ENCODE peak calls at places on chromosomes 6 and 20, in five cellular contexts. Q, F, Y, H and V are unnamed samples.

GRCh38 chr6:130843575-130844320 is 16.5 kb downstream of the SMLR1 start:
- DNase-seq in Q (no peak), F (no peak), Y (no peak), H (no peak), V (no peak)

GRCh38 chr6:15948930-15949900 is 179.7 kb upstream of the MYLIP start:
- DNase-seq in Q (peak), F (no peak), Y (peak), H (no peak), V (no peak)

GRCh38 chr6:63764318-63764916 is 128.8 kb downstream of the PHF3 start:
- DNase-seq in Q (no peak), F (no peak), Y (no peak), H (no peak), V (no peak)

GRCh38 chr6:83853178-83853967 is at the start of gene RIPPLY2:
- DNase-seq in Q (peak), F (no peak), Y (no peak), H (no peak), V (peak)

GRCh38 chr20:59403261-59403961 is 103.0 kb downstream of the EDN3 start:
- DNase-seq in Q (peak), F (no peak), Y (no peak), H (peak), V (peak)

GRCh38 chr6:65989676-65990075 is 282.6 kb upstream of the EYS start:
- DNase-seq in Q (no peak), F (no peak), Y (no peak), H (no peak), V (no peak)

GRCh38 chr6:113630738-113631535 is 226.2 kb upstream of the MARCKS start:
- DNase-seq in Q (no peak), F (no peak), Y (no peak), H (no peak), V (peak)

GRCh38 chr6:125789576-125790402 is 971 bp upstream of the NCOA7 start:
- DNase-seq in Q (peak), F (peak), Y (no peak), H (peak), V (peak)

GRCh38 chr6:46175446-46175845 is 4.7 kb upstream of the ENPP5 start:
- DNase-seq in Q (no peak), F (no peak), Y (no peak), H (no peak), V (no peak)

GRCh38 chr20:50019466-50020256 is 36.9 kb downstream of the SNAI1 start:
- DNase-seq in Q (no peak), F (peak), Y (peak), H (no peak), V (no peak)

GRCh38 chr20:24823176-24823575 is 125.9 kb upstream of the CST7 start:
- DNase-seq in Q (no peak), F (peak), Y (no peak), H (no peak), V (no peak)

GRCh38 chr6:170135821-170136471 is 154.9 kb downstream of the DLL1 start:
- DNase-seq in Q (peak), F (peak), Y (no peak), H (no peak), V (no peak)

GRCh38 chr20:1945134-1945618 is 48.7 kb downstream of the PDYN start:
- DNase-seq in Q (no peak), F (peak), Y (no peak), H (no peak), V (peak)

GRCh38 chr20:46559001-46559400 is 8.5 kb upstream of the OCSTAMP start:
- DNase-seq in Q (no peak), F (no peak), Y (no peak), H (no peak), V (no peak)

GRCh38 chr20:11582073-11582472 is 335.6 kb upstream of the BTBD3 start:
- DNase-seq in Q (no peak), F (no peak), Y (no peak), H (no peak), V (no peak)

GRCh38 chr20:10802201-10802600 is 128.4 kb upstream of the JAG1 start:
- DNase-seq in Q (no peak), F (no peak), Y (no peak), H (no peak), V (no peak)

GRCh38 chr20:24948939-24949679 is at the start of gene CST7:
- DNase-seq in Q (peak), F (peak), Y (no peak), H (peak), V (no peak)

GRCh38 chr6:25192562-25192961 is 86.6 kb upstream of the CARMIL1 start:
- DNase-seq in Q (no peak), F (no peak), Y (no peak), H (no peak), V (no peak)

GRCh38 chr6:29414588-29414987 is at the start of gene OR12D1:
- DNase-seq in Q (no peak), F (no peak), Y (no peak), H (no peak), V (no peak)

GRCh38 chr6:81362246-81362645 is 390.2 kb downstream of the TENT5A start:
- DNase-seq in Q (no peak), F (no peak), Y (no peak), H (no peak), V (no peak)

GRCh38 chr6:169487579-169488205 is 214.1 kb downstream of the WDR27 start:
- DNase-seq in Q (no peak), F (no peak), Y (no peak), H (no peak), V (no peak)

GRCh38 chr20:1405801-1406200 is 12.9 kb upstream of the FKBP1A start:
- DNase-seq in Q (no peak), F (no peak), Y (no peak), H (no peak), V (no peak)

GRCh38 chr20:11193241-11193640 is 519.4 kb upstream of the JAG1 start:
- DNase-seq in Q (no peak), F (no peak), Y (peak), H (no peak), V (no peak)

GRCh38 chr6:100266512-100266911 is 198.2 kb downstream of the SIM1 start:
- DNase-seq in Q (no peak), F (no peak), Y (no peak), H (no peak), V (no peak)

GRCh38 chr20:42603655-42604054 is 586.1 kb downstream of the PTPRT start:
- DNase-seq in Q (no peak), F (no peak), Y (no peak), H (no peak), V (no peak)

GRCh38 chr6:148776321-148776966 is 29.6 kb downstream of the UST start:
- DNase-seq in Q (no peak), F (no peak), Y (peak), H (no peak), V (no peak)

GRCh38 chr6:79427721-79428120 is 109.5 kb downstream of the LCA5 start:
- DNase-seq in Q (no peak), F (no peak), Y (no peak), H (no peak), V (no peak)

GRCh38 chr6:166029506-166029905 is 138.1 kb downstream of the TBXT start:
- DNase-seq in Q (no peak), F (no peak), Y (no peak), H (no peak), V (no peak)

GRCh38 chr6:23027281-23027680 is 457.9 kb downstream of the HDGFL1 start:
- DNase-seq in Q (peak), F (no peak), Y (no peak), H (no peak), V (no peak)

GRCh38 chr6:20056350-20056992 is 155.8 kb downstream of the MBOAT1 start:
- DNase-seq in Q (no peak), F (no peak), Y (no peak), H (no peak), V (peak)

GRCh38 chr20:31566658-31567379 is 38.3 kb upstream of the ID1 start:
- DNase-seq in Q (no peak), F (no peak), Y (no peak), H (no peak), V (peak)
- H3K27ac ChIP-seq in Q (no peak), F (no peak), Y (peak), H (no peak), V (peak)

DNA sequence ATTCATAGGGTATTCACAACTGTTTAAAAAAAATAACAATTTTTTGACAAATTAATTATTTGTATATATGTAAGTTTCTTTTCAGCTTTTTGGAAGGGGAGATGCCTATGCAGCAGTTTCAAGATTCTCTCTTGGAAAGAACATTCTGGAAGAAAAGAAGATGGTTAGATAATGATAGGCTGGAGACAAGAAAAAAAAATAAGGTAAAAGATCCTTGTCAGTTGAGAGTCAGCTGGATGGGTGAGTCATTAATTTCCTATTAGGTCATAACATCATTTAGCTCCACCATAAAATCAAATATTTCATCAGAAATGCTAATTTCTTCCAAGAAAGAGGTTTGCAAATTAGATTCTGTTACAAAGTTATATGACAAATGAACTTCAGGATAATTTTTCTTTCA is 880.4 kb downstream of the EPHA7 start:
- DNase-seq in Q (no peak), F (no peak), Y (no peak), H (no peak), V (no peak)
- H3K27ac ChIP-seq in Q (no peak), F (no peak), Y (peak), H (no peak), V (no peak)

DNA sequence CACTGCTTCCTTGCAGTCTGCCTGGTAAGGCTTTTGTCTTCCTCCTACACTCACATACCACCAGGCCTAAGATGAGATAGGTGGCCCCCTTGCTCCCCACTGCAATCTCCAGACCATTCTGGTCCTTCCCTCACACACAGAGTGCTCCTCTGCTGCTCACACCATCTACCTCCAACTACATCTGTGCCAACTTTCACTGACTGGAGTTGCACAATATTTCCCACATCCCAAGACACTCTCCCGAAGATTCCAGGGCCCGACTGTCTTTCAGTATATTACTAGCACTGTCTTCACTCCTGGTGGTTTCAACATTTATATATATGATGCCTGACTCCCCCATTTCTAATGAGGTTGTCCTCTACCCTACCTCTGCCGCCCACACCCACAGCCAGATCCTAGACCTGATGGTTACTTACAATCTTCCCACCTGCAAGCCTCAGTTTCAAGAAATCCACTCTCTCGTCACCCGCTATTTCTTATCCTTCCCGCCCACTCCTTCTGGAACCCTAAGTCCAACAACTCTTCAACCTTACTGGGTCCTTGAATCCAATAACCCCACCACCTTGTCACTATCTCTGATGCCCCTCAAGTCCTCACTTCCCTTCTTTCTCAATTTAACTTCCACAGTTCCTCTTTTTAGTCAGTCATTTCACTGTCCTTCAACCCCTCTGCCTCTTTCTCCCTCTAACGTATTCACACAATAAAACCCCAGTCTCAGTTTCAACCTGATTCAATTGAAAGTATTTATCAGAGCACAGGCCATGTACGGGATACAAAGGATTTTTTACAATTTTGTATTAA is 21.6 kb downstream of the RALGAPA2 start:
- DNase-seq in Q (no peak), F (no peak), Y (no peak), H (no peak), V (no peak)
- H3K27ac ChIP-seq in Q (no peak), F (no peak), Y (no peak), H (no peak), V (no peak)

DNA sequence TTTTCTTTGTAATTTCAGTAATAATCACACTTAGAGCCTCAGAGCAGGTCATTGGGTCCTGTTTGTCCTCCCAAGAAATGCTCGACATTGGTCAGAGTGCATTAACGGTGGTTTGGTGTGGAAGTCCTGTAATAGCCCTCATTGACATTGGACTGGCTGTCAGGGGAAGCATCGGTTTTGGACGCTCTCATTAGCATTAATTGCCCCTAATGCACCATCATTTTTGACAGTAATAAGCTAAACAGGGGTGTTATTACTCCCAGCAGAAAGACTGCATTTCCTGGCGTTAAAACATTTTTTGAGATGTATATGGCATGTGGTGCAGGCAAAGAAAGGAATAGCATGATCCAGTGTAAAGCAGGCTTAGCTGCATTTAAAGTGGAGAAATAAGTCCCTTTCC is 40.9 kb upstream of the MROH8 start:
- DNase-seq in Q (no peak), F (no peak), Y (no peak), H (no peak), V (no peak)
- H3K27ac ChIP-seq in Q (peak), F (peak), Y (no peak), H (no peak), V (no peak)

GRCh38 chr6:12401200-12401599 is 111.0 kb downstream of the EDN1 start:
- DNase-seq in Q (no peak), F (no peak), Y (no peak), H (no peak), V (no peak)
- H3K27ac ChIP-seq in Q (no peak), F (no peak), Y (no peak), H (no peak), V (no peak)

DNA sequence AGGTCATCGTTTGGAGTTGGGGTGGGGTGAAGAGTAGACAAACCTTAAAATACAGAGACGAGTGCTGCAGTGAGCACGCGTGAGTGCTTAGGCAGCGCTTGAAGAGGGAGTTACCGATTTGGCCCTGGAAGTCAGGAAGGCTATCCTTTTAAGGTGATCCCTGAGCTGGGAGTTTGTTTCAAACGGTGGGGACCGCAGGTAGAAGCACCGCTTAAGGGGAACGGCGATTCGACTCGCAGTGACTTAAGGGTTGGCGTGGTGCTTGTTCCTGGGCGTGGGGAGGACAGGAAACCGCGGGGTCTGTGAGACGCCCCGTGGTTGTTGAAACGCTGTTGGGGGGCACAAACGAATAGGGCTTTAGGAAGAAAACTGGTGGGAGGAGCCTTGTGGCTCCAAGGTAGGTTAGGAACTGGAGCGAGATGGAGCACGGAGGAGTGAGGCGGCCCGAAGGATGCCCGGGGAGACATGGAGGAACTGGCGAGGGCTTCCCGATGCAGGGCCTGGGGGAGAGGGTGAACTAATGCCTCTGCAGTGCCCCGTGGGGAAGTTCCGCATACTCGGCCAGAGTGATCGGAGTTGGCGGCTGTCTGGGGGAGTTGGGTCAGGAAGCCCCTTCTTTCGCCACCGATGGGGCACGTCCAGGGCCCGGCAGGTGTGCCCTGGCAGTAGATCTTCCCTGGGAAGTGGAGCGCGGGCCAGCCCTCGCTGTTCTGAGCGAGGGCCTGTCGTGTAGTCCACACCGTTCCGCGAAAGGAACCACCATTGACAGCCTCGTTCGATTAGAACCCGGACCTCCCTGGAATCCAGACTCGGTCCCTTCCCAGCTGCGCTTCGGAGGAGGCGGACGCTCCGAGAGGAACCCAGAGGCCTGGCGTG is 1.3 kb upstream of the CDYL start:
- DNase-seq in Q (peak), F (peak), Y (no peak), H (peak), V (peak)
- H3K27ac ChIP-seq in Q (peak), F (peak), Y (peak), H (no peak), V (peak)